ENCODE peak calls at places on chromosomes 2 and 18, in eight cellular contexts. U is IMR-90, O is AG10803, Y is esophagus squamous epithelium, B is adrenal gland, E is thoracic aorta, W is PC-9, J is astrocyte of the spinal cord. V is an unnamed sample.

GRCh38 chr2:174235680-174236079 is 12.7 kb downstream of the OLA1 start:
- DNase-seq in U (peak; percentile 31), O (peak; percentile 32), Y (no peak), B (no peak), E (no peak), W (no peak), J (peak; percentile 26), V (peak; percentile 48)

GRCh38 chr2:113846439-113846838 is 43.5 kb upstream of the ACTR3 start:
- DNase-seq in U (no peak), O (no peak), Y (no peak), B (no peak), E (no peak), W (no peak), J (no peak), V (no peak)

GRCh38 chr2:45851576-45852304 is 200.3 kb downstream of the PRKCE start:
- DNase-seq in U (peak; percentile 74), O (peak; percentile 86), Y (no peak), B (no peak), E (no peak), W (peak; percentile 71), J (peak; percentile 82), V (peak; percentile 52)

GRCh38 chr2:159712929-159713575 is 746 bp downstream of the MARCHF7 start:
- DNase-seq in U (no peak), O (peak; percentile 21), Y (no peak), B (no peak), E (no peak), W (no peak), J (peak; percentile 25), V (peak; percentile 36)

GRCh38 chr2:208265371-208265806 is 666 bp upstream of the PIKFYVE start:
- DNase-seq in U (peak; percentile 53), O (peak; percentile 21), Y (peak; percentile 4), B (peak; percentile 35), E (no peak), W (peak; percentile 6), J (no peak), V (peak; percentile 78)

GRCh38 chr2:37181726-37182684 is 6.5 kb downstream of the SULT6B1 start:
- DNase-seq in U (peak; percentile 66), O (peak; percentile 29), Y (no peak), B (no peak), E (no peak), W (no peak), J (peak; percentile 8), V (no peak)

GRCh38 chr2:33265584-33266338 is 210.7 kb upstream of the RASGRP3 start:
- DNase-seq in U (no peak), O (no peak), Y (no peak), B (no peak), E (no peak), W (no peak), J (no peak), V (no peak)

GRCh38 chr2:44774826-44775492 is 166.5 kb upstream of the SIX3 start:
- DNase-seq in U (no peak), O (no peak), Y (no peak), B (no peak), E (no peak), W (no peak), J (no peak), V (no peak)

GRCh38 chr2:95158891-95159619 is 593 bp downstream of the ZNF514 start:
- DNase-seq in U (peak; percentile 30), O (peak; percentile 37), Y (no peak), B (peak; percentile 56), E (no peak), W (peak; percentile 30), J (peak; percentile 40), V (peak; percentile 56)

GRCh38 chr2:241854342-241855244 is 4.1 kb downstream of the PDCD1 start:
- DNase-seq in U (no peak), O (no peak), Y (no peak), B (no peak), E (no peak), W (no peak), J (no peak), V (peak; percentile 24)

GRCh38 chr2:44706584-44707553 is 234.6 kb upstream of the SIX3 start:
- DNase-seq in U (no peak), O (no peak), Y (no peak), B (no peak), E (no peak), W (no peak), J (peak; percentile 6), V (no peak)

GRCh38 chr2:206084870-206085741 is 868 bp downstream of the INO80D start:
- DNase-seq in U (no peak), O (peak; percentile 28), Y (no peak), B (peak; percentile 28), E (no peak), W (peak; percentile 32), J (peak; percentile 21), V (peak; percentile 29)

GRCh38 chr2:70475266-70475665 is 78.4 kb downstream of the TGFA start:
- DNase-seq in U (no peak), O (no peak), Y (no peak), B (peak; percentile 16), E (no peak), W (no peak), J (no peak), V (no peak)

GRCh38 chr18:42545825-42546224 is 569.7 kb downstream of the RIT2 start:
- DNase-seq in U (peak; percentile 8), O (peak; percentile 14), Y (no peak), B (no peak), E (no peak), W (no peak), J (peak; percentile 80), V (peak; percentile 30)

GRCh38 chr2:19801367-19802087 is 100.3 kb downstream of the TTC32 start:
- DNase-seq in U (peak; percentile 98), O (peak; percentile 97), Y (no peak), B (peak; percentile 97), E (peak; percentile 90), W (peak; percentile 96), J (peak; percentile 98), V (peak; percentile 98)

GRCh38 chr18:497688-498087 is 2.8 kb downstream of the COLEC12 start:
- DNase-seq in U (no peak), O (peak; percentile 55), Y (no peak), B (no peak), E (no peak), W (no peak), J (no peak), V (no peak)

GRCh38 chr2:229191413-229191812 is 79.7 kb downstream of the PID1 start:
- DNase-seq in U (no peak), O (no peak), Y (no peak), B (no peak), E (no peak), W (no peak), J (no peak), V (no peak)

GRCh38 chr18:55401638-55402191 is 186.3 kb downstream of the TCF4 start:
- DNase-seq in U (peak; percentile 87), O (peak; percentile 95), Y (no peak), B (peak; percentile 14), E (no peak), W (no peak), J (peak; percentile 81), V (peak; percentile 86)

GRCh38 chr2:38602732-38603401 is at the start of gene HNRNPLL:
- DNase-seq in U (peak; percentile 97), O (peak; percentile 98), Y (peak; percentile 64), B (peak; percentile 98), E (peak; percentile 85), W (peak; percentile 99), J (peak; percentile 99), V (peak; percentile 99)
- TF ChIP-seq CTCF in U (no peak), O (no peak), Y (no peak), B (no peak), E (no peak), W (no peak), J (no peak), V (no peak)

GRCh38 chr2:231673348-231673770 is 35.0 kb upstream of the PTMA start:
- DNase-seq in U (peak; percentile 28), O (peak; percentile 33), Y (no peak), B (peak; percentile 40), E (no peak), W (peak; percentile 94), J (peak; percentile 50), V (peak; percentile 73)
- H3K4me3 ChIP-seq in U (no peak overlapping the region), O (no peak overlapping the region), Y (no peak overlapping the region), B (no peak overlapping the region), E (no peak overlapping the region), W (peak overlapping the region; percentile 62), J (no peak overlapping the region), V (peak overlapping the region; percentile 58)

DNA sequence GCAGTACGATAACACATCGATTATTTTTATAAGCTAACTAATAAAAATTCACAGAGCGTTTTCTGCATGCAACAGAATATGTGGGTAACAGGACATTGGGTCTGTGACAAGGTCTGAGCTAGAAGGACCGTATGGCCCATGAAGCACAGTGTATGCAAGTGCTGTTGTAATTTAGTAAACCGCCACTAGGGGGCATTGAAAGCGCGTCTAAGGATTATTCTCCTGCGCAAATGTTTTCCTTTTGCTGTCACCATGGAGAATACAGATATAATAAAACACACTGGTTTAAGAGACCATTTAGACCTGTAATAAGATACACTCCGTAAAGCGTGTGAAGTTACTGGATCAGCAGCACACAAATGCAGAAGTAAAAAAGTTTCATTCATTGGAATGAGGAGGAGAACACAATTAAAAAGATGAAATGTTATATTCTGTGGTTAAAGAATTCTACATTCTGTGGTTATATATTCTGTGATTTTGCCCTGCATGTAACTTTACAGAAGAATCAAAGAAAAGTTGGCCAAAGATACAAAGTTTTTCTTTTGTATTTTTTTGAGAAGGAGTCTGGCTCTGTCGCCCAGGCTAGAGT is 272.5 kb downstream of the AGAP1 start:
- DNase-seq in U (peak; percentile 74), O (peak; percentile 78), Y (no peak), B (peak; percentile 77), E (peak; percentile 36), W (peak; percentile 81), J (peak; percentile 84), V (peak; percentile 86)
- TF ChIP-seq CTCF in U (peak; percentile 89), O (peak; percentile 90), Y (peak; percentile 90), B (peak; percentile 86), E (peak; percentile 94), W (peak; percentile 99), J (peak; percentile 78), V (peak; percentile 81)

GRCh38 chr2:171551836-171552235 is 29.6 kb downstream of the CYBRD1 start:
- DNase-seq in U (peak; percentile 57), O (no peak), Y (no peak), B (no peak), E (no peak), W (no peak), J (no peak), V (peak; percentile 22)

GRCh38 chr2:171553236-171553635 is 31.0 kb downstream of the CYBRD1 start:
- DNase-seq in U (no peak), O (no peak), Y (no peak), B (no peak), E (no peak), W (no peak), J (no peak), V (no peak)

GRCh38 chr2:171550613-171551012 is 28.3 kb downstream of the CYBRD1 start:
- DNase-seq in U (peak; percentile 17), O (peak; percentile 55), Y (no peak), B (no peak), E (no peak), W (no peak), J (no peak), V (peak; percentile 25)

GRCh38 chr2:171554991-171555615 is 32.8 kb downstream of the CYBRD1 start:
- DNase-seq in U (no peak), O (peak; percentile 25), Y (no peak), B (no peak), E (no peak), W (no peak), J (no peak), V (no peak)

DNA sequence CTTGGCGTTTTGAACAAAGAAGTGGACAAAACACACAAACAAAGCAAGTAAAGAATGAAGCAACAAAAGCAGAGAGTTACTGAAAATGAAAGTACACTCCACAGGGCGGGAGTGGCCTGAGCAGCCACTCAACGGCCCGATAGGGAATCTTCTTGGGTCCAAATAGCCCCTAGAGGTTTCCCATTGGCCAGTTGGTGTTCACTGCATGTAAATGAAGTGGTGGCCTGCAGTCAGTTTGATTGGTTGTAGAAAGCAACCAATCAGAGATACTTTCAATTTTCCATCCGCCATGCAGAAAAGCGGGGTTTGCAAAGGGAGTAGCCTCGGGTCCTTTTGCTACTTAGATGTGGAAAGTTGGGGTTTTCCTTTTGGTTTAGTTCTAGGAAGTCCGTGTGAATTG is 31.6 kb downstream of the CYBRD1 start:
- DNase-seq in U (no peak), O (no peak), Y (no peak), B (peak; percentile 73), E (no peak), W (peak; percentile 71), J (peak; percentile 15), V (peak; percentile 49)
- H3K4me3 ChIP-seq in U (no peak overlapping the region), O (no peak overlapping the region), Y (no peak overlapping the region), B (no peak overlapping the region), E (no peak overlapping the region), W (peak overlapping the region; percentile 18), J (no peak overlapping the region), V (no peak overlapping the region)